ENCODE peak calls at places on chromosomes 7 and 10, in five cellular contexts. Q is amygdala, E is foreskin fibroblast, U is iris pigment epithelial cell, P is fibroblast of lung. D is an unnamed sample.

GRCh38 chr10:77696584-77696983 is 59.0 kb upstream of the KCNMA1 start:
- DNase-seq in Q (no peak), E (no peak), U (no peak), P (no peak), D (no peak)

GRCh38 chr7:137774793-137775201 is 72.0 kb downstream of the DGKI start:
- DNase-seq in Q (no peak), E (peak), U (peak), P (peak), D (peak)

GRCh38 chr7:129872054-129872453 is 80.7 kb downstream of the UBE2H start:
- DNase-seq in Q (no peak), E (no peak), U (no peak), P (no peak), D (no peak)

GRCh38 chr7:92639213-92639896 is 49.2 kb upstream of the FAM133B start:
- DNase-seq in Q (no peak), E (no peak), U (no peak), P (no peak), D (no peak)

GRCh38 chr10:132331259-132331955 is 586 bp upstream of the LRRC27 start:
- DNase-seq in Q (no peak), E (no peak), U (no peak), P (no peak), D (no peak)

GRCh38 chr7:142463401-142463850 is 205.6 kb upstream of the PRSS58 start:
- DNase-seq in Q (no peak), E (no peak), U (no peak), P (no peak), D (no peak)

GRCh38 chr7:28572321-28573058 is 160.2 kb downstream of the CREB5 start:
- DNase-seq in Q (no peak), E (no peak), U (no peak), P (no peak), D (no peak)

GRCh38 chr7:105837765-105838241 is 38.6 kb downstream of the ATXN7L1 start:
- DNase-seq in Q (no peak), E (no peak), U (no peak), P (no peak), D (no peak)

GRCh38 chr10:1205450-1206030 is 149.4 kb downstream of the WDR37 start:
- DNase-seq in Q (no peak), E (no peak), U (no peak), P (no peak), D (no peak)

GRCh38 chr10:69846252-69847000 is 44.7 kb downstream of the COL13A1 start:
- DNase-seq in Q (no peak), E (no peak), U (no peak), P (peak), D (no peak)

GRCh38 chr10:133274751-133275682 is 1.7 kb downstream of the ADAM8 start:
- DNase-seq in Q (no peak), E (no peak), U (no peak), P (peak), D (no peak)

GRCh38 chr7:124701955-124702354 is 63.6 kb downstream of the GPR37 start:
- DNase-seq in Q (peak), E (no peak), U (peak), P (peak), D (no peak)

GRCh38 chr7:6401536-6401935 is 46.2 kb downstream of the DAGLB start:
- DNase-seq in Q (no peak), E (no peak), U (no peak), P (no peak), D (no peak)

GRCh38 chr7:94584113-94584512 is 71.8 kb downstream of the SGCE start:
- DNase-seq in Q (no peak), E (peak), U (peak), P (peak), D (peak)

GRCh38 chr10:59134302-59134701 is 42.1 kb upstream of the PHYHIPL start:
- DNase-seq in Q (no peak), E (no peak), U (no peak), P (no peak), D (no peak)

GRCh38 chr10:77251297-77252013 is 386.2 kb downstream of the KCNMA1 start:
- DNase-seq in Q (no peak), E (no peak), U (peak), P (peak), D (peak)

GRCh38 chr7:7176421-7177043 is 5.8 kb upstream of the C1GALT1 start:
- DNase-seq in Q (no peak), E (peak), U (peak), P (peak), D (peak)

GRCh38 chr10:102523250-102524029 is 19.7 kb downstream of the SUFU start:
- DNase-seq in Q (no peak), E (peak), U (peak), P (peak), D (peak)

GRCh38 chr10:57844387-57844998 is 423.2 kb downstream of the IPMK start:
- DNase-seq in Q (no peak), E (no peak), U (no peak), P (no peak), D (no peak)

GRCh38 chr10:7243139-7243538 is 167.7 kb downstream of the SFMBT2 start:
- DNase-seq in Q (no peak), E (no peak), U (no peak), P (no peak), D (no peak)

GRCh38 chr7:4715385-4715770 is 33.3 kb downstream of the FOXK1 start:
- DNase-seq in Q (no peak), E (peak), U (peak), P (peak), D (peak)

GRCh38 chr10:70967591-70968588 is 79.5 kb upstream of the PCBD1 start:
- DNase-seq in Q (no peak), E (no peak), U (peak), P (peak), D (no peak)

GRCh38 chr10:113499066-113499465 is 53.8 kb upstream of the HABP2 start:
- DNase-seq in Q (no peak), E (no peak), U (peak), P (no peak), D (no peak)

GRCh38 chr7:123621707-123622106 is 20.1 kb downstream of the ASB15 start:
- DNase-seq in Q (no peak), E (no peak), U (no peak), P (no peak), D (no peak)

GRCh38 chr7:73735526-73735905 is 3.1 kb downstream of the ABHD11 start:
- DNase-seq in Q (no peak), E (no peak), U (no peak), P (no peak), D (no peak)

GRCh38 chr7:30965372-30965771 is 1.6 kb downstream of the GHRHR start:
- DNase-seq in Q (no peak), E (no peak), U (no peak), P (no peak), D (no peak)

GRCh38 chr10:110576220-110576619 is 8.7 kb downstream of the SMC3 start:
- DNase-seq in Q (no peak), E (peak), U (peak), P (peak), D (peak)

GRCh38 chr7:48839108-48839507 is 85.2 kb upstream of the CDC14C start:
- DNase-seq in Q (no peak), E (no peak), U (no peak), P (no peak), D (no peak)

GRCh38 chr10:13634207-13634606 is 47.4 kb downstream of the PRPF18 start:
- DNase-seq in Q (no peak), E (no peak), U (no peak), P (no peak), D (no peak)